ENCODE peak calls at places on chromosome 15, in five cellular contexts. C is H1, D is transverse colon, M is stomach, A is vagina. K is an unnamed sample.

GRCh38 chr15:78065284-78065872 is 12.1 kb downstream of the TBC1D2B start:
- DNase-seq in M (peak; percentile 47), A (peak; percentile 98), D (peak; percentile 66), C (no peak), K (no peak)

GRCh38 chr15:49037546-49037940 is 8.7 kb downstream of the SECISBP2L start:
- DNase-seq in M (no peak), D (no peak), C (no peak), A (no peak), K (no peak)

GRCh38 chr15:85639752-85640381 is 154.9 kb downstream of the KLHL25 start:
- DNase-seq in C (no peak), M (no peak), A (no peak), D (no peak), K (no peak)

GRCh38 chr15:45842151-45842550 is 207.3 kb downstream of the SQOR start:
- DNase-seq in C (no peak), M (no peak), D (peak; percentile 18), A (no peak), K (no peak)

GRCh38 chr15:36501063-36501678 is 78.3 kb upstream of the CDIN1 start:
- DNase-seq in A (no peak), C (no peak), D (no peak), M (no peak), K (no peak)

GRCh38 chr15:26634319-26634718 is 138.5 kb downstream of the GABRB3 start:
- DNase-seq in C (no peak), D (no peak), A (no peak), M (no peak), K (no peak)

GRCh38 chr15:40084657-40085056 is 24.0 kb downstream of the BMF start:
- DNase-seq in D (no peak), M (no peak), C (no peak), A (no peak), K (no peak)

GRCh38 chr15:31508656-31509055 is 182.0 kb downstream of the KLF13 start:
- DNase-seq in C (no peak), D (no peak), A (no peak), M (no peak), K (no peak)

GRCh38 chr15:90660195-90660995 is 56.8 kb upstream of the BLM start:
- DNase-seq in M (peak; percentile 43), D (peak; percentile 54), A (peak; percentile 94), C (no peak), K (peak; percentile 12)

GRCh38 chr15:59158701-59159034 is 48.0 kb upstream of the LDHAL6B start:
- DNase-seq in D (no peak), A (no peak), C (no peak), M (peak; percentile 85), K (no peak)

GRCh38 chr15:56176996-56177395 is 66.7 kb downstream of the RFX7 start:
- DNase-seq in C (no peak), A (no peak), D (no peak), M (no peak), K (no peak)

GRCh38 chr15:89058376-89058775 is 29.9 kb upstream of the ABHD2 start:
- DNase-seq in A (no peak), M (no peak), D (no peak), C (no peak), K (no peak)

GRCh38 chr15:48062476-48062875 is 58.3 kb upstream of the SLC24A5 start:
- DNase-seq in C (no peak), D (no peak), M (no peak), A (no peak), K (no peak)

GRCh38 chr15:85002517-85002916 is 20.9 kb downstream of the PDE8A start:
- DNase-seq in A (no peak), D (no peak), M (no peak), C (no peak), K (no peak)

GRCh38 chr15:48021336-48022086 is 99.3 kb upstream of the SLC24A5 start:
- DNase-seq in C (no peak), M (no peak), D (no peak), A (no peak), K (no peak)

GRCh38 chr15:78620839-78621421 is at the start of gene CHRNA3:
- DNase-seq in D (no peak), A (no peak), C (no peak), M (peak; percentile 9), K (no peak)

GRCh38 chr15:95498956-95499355 is 831.5 kb upstream of the NR2F2 start:
- DNase-seq in A (no peak), C (no peak), D (no peak), M (no peak), K (no peak)

GRCh38 chr15:49079340-49080039 is 33.2 kb upstream of the SECISBP2L start:
- DNase-seq in D (no peak), M (no peak), A (no peak), C (no peak), K (no peak)

GRCh38 chr15:63283126-63283525 is 5.7 kb downstream of the APH1B start:
- DNase-seq in A (no peak), M (no peak), C (no peak), D (no peak), K (no peak)

GRCh38 chr15:90035095-90035834 is 34.1 kb downstream of the ZNF710 start:
- DNase-seq in A (no peak), M (peak; percentile 83), C (no peak), D (peak; percentile 55), K (no peak)

GRCh38 chr15:57923750-57924149 is 141.8 kb downstream of the ALDH1A2 start:
- DNase-seq in M (peak; percentile 31), A (no peak), C (no peak), D (peak; percentile 38), K (no peak)

GRCh38 chr15:67945951-67946700 is 106.3 kb upstream of the RNU6-1 start:
- DNase-seq in C (peak; percentile 59), A (no peak), D (no peak), M (no peak), K (no peak)

GRCh38 chr15:63596666-63597032 is 538 bp upstream of the FBXL22 start:
- DNase-seq in A (no peak), C (no peak), D (no peak), M (no peak), K (no peak)

GRCh38 chr15:35596261-35596660 is 50.3 kb upstream of the DPH6 start:
- DNase-seq in A (no peak), D (no peak), C (no peak), M (no peak), K (no peak)

GRCh38 chr15:84734794-84735479 is 13.5 kb upstream of the ZNF592 start:
- DNase-seq in C (peak; percentile 88), D (peak; percentile 87), M (peak; percentile 75), A (no peak), K (peak; percentile 22)

GRCh38 chr15:76345880-76346665 is 9.5 kb downstream of the ISL2 start:
- DNase-seq in D (peak; percentile 81), M (no peak), A (no peak), C (no peak), K (no peak)

GRCh38 chr15:63401078-63401477 is 19.4 kb upstream of the CA12 start:
- DNase-seq in D (no peak), C (no peak), A (no peak), M (no peak), K (no peak)

GRCh38 chr15:85047271-85047948 is 65.8 kb downstream of the PDE8A start:
- DNase-seq in M (no peak), A (no peak), D (peak; percentile 28), C (no peak), K (no peak)

GRCh38 chr15:69375151-69375790 is 38.9 kb upstream of the KIF23 start:
- DNase-seq in C (no peak), A (no peak), D (no peak), M (peak; percentile 11), K (no peak)

GRCh38 chr15:60426870-60427528 is 29.2 kb upstream of the ANXA2 start:
- DNase-seq in D (no peak), C (no peak), A (no peak), M (no peak), K (no peak)

GRCh38 chr15:87639305-87640011 is 617.1 kb downstream of the NTRK3 start:
- DNase-seq in C (no peak), A (no peak), D (no peak), M (no peak), K (no peak)

GRCh38 chr15:78598348-78598747 is 22.4 kb downstream of the CHRNA3 start:
- DNase-seq in M (no peak), A (no peak), C (no peak), D (no peak), K (no peak)

GRCh38 chr15:48046813-48047483 is 73.8 kb upstream of the SLC24A5 start:
- DNase-seq in M (no peak), A (no peak), C (no peak), D (no peak), K (no peak)

DNA sequence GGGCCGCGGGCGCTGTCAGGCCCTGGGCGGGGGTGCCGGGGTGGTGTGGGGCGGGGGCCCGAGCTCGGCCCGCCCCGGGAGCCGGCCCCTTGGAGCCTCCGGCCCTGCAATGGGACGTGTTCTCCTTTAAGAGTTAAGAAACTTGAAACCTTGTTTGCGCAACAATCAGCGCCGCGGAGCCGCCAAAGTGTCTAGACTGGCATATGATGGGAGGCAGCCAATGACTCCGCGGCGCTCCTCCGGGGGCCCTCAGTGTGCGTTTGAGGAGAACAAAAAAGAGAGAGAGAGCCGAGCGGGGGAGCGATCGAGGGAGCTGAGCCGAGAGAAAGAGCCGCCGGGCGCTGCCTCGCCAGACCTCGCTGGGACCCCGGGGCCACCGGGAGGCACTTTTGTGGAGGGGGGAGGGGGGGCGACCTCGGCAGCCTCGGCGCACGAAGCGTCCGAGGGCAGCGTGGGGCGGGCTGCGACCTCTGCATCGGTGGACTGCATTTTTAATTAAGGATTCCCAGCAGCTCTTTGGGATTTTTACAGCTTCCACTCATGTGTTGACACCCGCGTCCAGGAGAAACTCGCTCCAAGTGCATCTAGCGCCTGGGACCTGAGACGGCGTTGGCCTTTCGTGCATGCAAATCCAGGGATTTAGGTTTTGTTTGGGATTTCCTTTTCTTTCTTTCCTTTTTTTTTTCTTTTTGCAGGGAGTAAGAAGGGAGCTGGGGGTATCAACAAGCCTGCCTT is at the start of gene SMAD6:
- DNase-seq in C (peak; percentile 93), M (peak; percentile 96), D (peak; percentile 94), A (peak; percentile 98), K (peak; percentile 59)
- TF ChIP-seq POLR2A in C (peak; percentile 13), M (no peak), D (peak; percentile 57), A (no peak), K (no peak)

GRCh38 chr15:73991260-73991659 is 835 bp downstream of the STOML1 start:
- DNase-seq in M (no peak), D (peak; percentile 45), A (no peak), C (no peak), K (no peak)

GRCh38 chr15:73989001-73989798 is 2.9 kb downstream of the STOML1 start:
- DNase-seq in M (no peak), C (no peak), A (no peak), D (no peak), K (no peak)

GRCh38 chr15:73991726-73992593 is at the start of gene STOML1:
- DNase-seq in M (peak; percentile 94), A (peak; percentile 86), D (peak; percentile 95), C (peak; percentile 71), K (peak; percentile 59)

GRCh38 chr15:73988075-73988969 is 3.8 kb downstream of the STOML1 start:
- DNase-seq in M (no peak), C (no peak), A (no peak), D (no peak), K (no peak)

GRCh38 chr15:73990250-73991005 is 1.7 kb downstream of the STOML1 start:
- DNase-seq in A (no peak), M (no peak), D (no peak), C (no peak), K (no peak)
- H3K27ac ChIP-seq in A (peak overlapping the region; percentile 82), M (peak overlapping the region; percentile 89), D (peak overlapping the region; percentile 95), C (no peak overlapping the region), K (peak overlapping the region; percentile 89)

GRCh38 chr15:62173215-62173614 is 8.1 kb upstream of the C2CD4B start:
- DNase-seq in D (no peak), M (no peak), C (no peak), A (no peak), K (no peak)
- H3K4me3 ChIP-seq in D (no peak overlapping the region), M (no peak overlapping the region), C (no peak overlapping the region), A (no peak overlapping the region), K (no peak overlapping the region)

GRCh38 chr15:81166949-81167816 is 29.5 kb upstream of the IL16 start:
- DNase-seq in M (no peak), C (no peak), D (no peak), A (no peak), K (no peak)
- TF ChIP-seq POLR2A in M (no peak), C (no peak), D (no peak), A (no peak), K (no peak)

K was measured in esophagus squamous epithelium.